ENCODE peak calls at places on chromosomes 13 and 19, in ten cellular contexts. Q is NCI-H2081; T is astrocyte of the spinal cord; R is NCI-H2171; C is heart right ventricle; Y is stimulated activated CD8-positive, alpha-beta memory T cell treated with anti-CD3 and anti-CD28 coated beads, Interleukin-15, amount 100 ng/mL, for 4 hours; Z is HTR-8/SVneo; U is activated naive CD4-positive, alpha-beta T cell treated with anti-CD3 and anti-CD28 coated beads for 36 hours; X is CD8-positive, alpha-beta memory T cell; O is left cardiac atrium. G is an unnamed sample.

GRCh38 chr19:40519352-40520322 is 52.8 kb downstream of the SPTBN4 start:
- DNase-seq in Q (no peak), T (no peak), R (no peak), C (no peak), Y (no peak), Z (no peak), U (no peak), X (no peak), O (no peak), G (no peak)

GRCh38 chr19:23402388-23402787 is 7.1 kb upstream of the ZNF91 start:
- DNase-seq in Q (no peak), T (no peak), R (no peak), C (no peak), Y (no peak), Z (no peak), U (no peak), X (no peak), O (no peak), G (no peak)

GRCh38 chr19:54158812-54159351 is 639 bp downstream of the LENG1 start:
- DNase-seq in Q (no peak), T (no peak), R (no peak), C (no peak), Y (no peak), Z (no peak), U (peak), X (no peak), O (no peak), G (no peak)

GRCh38 chr13:30466841-30467252 is 1.1 kb upstream of the HMGB1 start:
- DNase-seq in Q (no peak), T (peak), R (peak), C (no peak), Y (no peak), Z (no peak), U (no peak), X (no peak), O (no peak), G (no peak)

GRCh38 chr19:41431426-41432386 is 4.5 kb upstream of the B3GNT8 start:
- DNase-seq in Q (no peak), T (peak), R (no peak), C (peak), Y (no peak), Z (no peak), U (no peak), X (no peak), O (peak), G (no peak)

GRCh38 chr13:94419304-94419943 is 60.1 kb downstream of the DCT start:
- DNase-seq in Q (no peak), T (peak), R (no peak), C (no peak), Y (no peak), Z (no peak), U (peak), X (no peak), O (no peak), G (no peak)

GRCh38 chr13:32316476-32316875 is 1.2 kb downstream of the BRCA2 start:
- DNase-seq in Q (no peak), T (no peak), R (no peak), C (no peak), Y (no peak), Z (no peak), U (no peak), X (no peak), O (no peak), G (no peak)

GRCh38 chr19:8681345-8682021 is 17.1 kb downstream of the ACTL9 start:
- DNase-seq in Q (no peak), T (no peak), R (no peak), C (no peak), Y (no peak), Z (no peak), U (no peak), X (no peak), O (no peak), G (no peak)

GRCh38 chr13:110913322-110913721 is 1.5 kb downstream of the ANKRD10 start:
- DNase-seq in Q (no peak), T (no peak), R (no peak), C (no peak), Y (no peak), Z (no peak), U (peak), X (no peak), O (no peak), G (no peak)

GRCh38 chr19:57406516-57407123 is 4.3 kb upstream of the ZNF17 start:
- DNase-seq in Q (peak), T (peak), R (peak), C (peak), Y (peak), Z (peak), U (peak), X (peak), O (peak), G (no peak)

GRCh38 chr19:12946092-12946845 is 607 bp downstream of the RAD23A start:
- DNase-seq in Q (peak), T (peak), R (no peak), C (peak), Y (peak), Z (peak), U (peak), X (peak), O (peak), G (peak)

GRCh38 chr19:31600731-31601295 is 251.6 kb upstream of the TSHZ3 start:
- DNase-seq in Q (no peak), T (no peak), R (no peak), C (no peak), Y (no peak), Z (no peak), U (no peak), X (no peak), O (no peak), G (no peak)

G was measured in sigmoid colon.